ENCODE peak calls at places on chromosome 2, in ten cellular contexts. O, M, Z, F, J, V, C, H, Y and D are unnamed samples. For H3K4me1, the result is how much of the 10 kb centered on the place peaks cover.

GRCh38 chr2:68362069-68362468 is 3.0 kb upstream of the PLEK start:
- DNase-seq in O (peak), M (peak), Z (peak), F (peak), J (peak), V (peak), C (peak), H (peak), Y (peak), D (peak)

GRCh38 chr2:161418715-161419337 is 2.7 kb downstream of the TBR1 start:
- DNase-seq in O (no peak), M (peak), Z (no peak), F (no peak), J (no peak), V (peak), C (no peak), H (no peak), Y (no peak), D (no peak)

GRCh38 chr2:55111230-55111569 is 60.9 kb upstream of the RTN4 start:
- DNase-seq in O (no peak), M (no peak), Z (no peak), F (no peak), J (no peak), V (no peak), C (no peak), H (no peak), Y (no peak), D (no peak)

GRCh38 chr2:178860551-178860950 is 53.3 kb upstream of the TTN start:
- DNase-seq in O (peak), M (peak), Z (no peak), F (no peak), J (no peak), V (no peak), C (no peak), H (peak), Y (no peak), D (peak)

GRCh38 chr2:105872142-105872728 is 127.5 kb downstream of the NCK2 start:
- DNase-seq in O (no peak), M (no peak), Z (no peak), F (no peak), J (no peak), V (no peak), C (no peak), H (no peak), Y (no peak), D (no peak)

GRCh38 chr2:197315371-197315770 is 4.8 kb upstream of the ANKRD44 start:
- DNase-seq in O (no peak), M (no peak), Z (no peak), F (no peak), J (no peak), V (no peak), C (no peak), H (no peak), Y (no peak), D (no peak)

GRCh38 chr2:180653481-180653880 is 326.9 kb upstream of the UBE2E3 start:
- DNase-seq in O (no peak), M (no peak), Z (no peak), F (no peak), J (no peak), V (no peak), C (no peak), H (no peak), Y (no peak), D (no peak)

GRCh38 chr2:88099798-88100488 is 27.9 kb downstream of the FABP1 start:
- DNase-seq in O (no peak), M (peak), Z (no peak), F (no peak), J (peak), V (peak), C (peak), H (no peak), Y (no peak), D (no peak)

GRCh38 chr2:96409543-96410184 is 74.1 kb downstream of the NCAPH start:
- DNase-seq in O (peak), M (peak), Z (no peak), F (peak), J (peak), V (no peak), C (peak), H (no peak), Y (no peak), D (peak)

GRCh38 chr2:73952499-73953446 is 26.1 kb downstream of the DGUOK start:
- DNase-seq in O (no peak), M (peak), Z (no peak), F (no peak), J (no peak), V (no peak), C (no peak), H (no peak), Y (no peak), D (no peak)

GRCh38 chr2:233290446-233290845 is 17.2 kb upstream of the SAG start:
- DNase-seq in O (no peak), M (no peak), Z (no peak), F (no peak), J (no peak), V (no peak), C (no peak), H (no peak), Y (no peak), D (no peak)

GRCh38 chr2:30422437-30422805 is 24.6 kb upstream of the LCLAT1 start:
- DNase-seq in O (no peak), M (peak), Z (no peak), F (no peak), J (peak), V (no peak), C (peak), H (no peak), Y (no peak), D (no peak)

GRCh38 chr2:213451542-213452256 is 167.4 kb downstream of the SPAG16 start:
- DNase-seq in O (no peak), M (no peak), Z (no peak), F (peak), J (peak), V (peak), C (no peak), H (no peak), Y (no peak), D (peak)

GRCh38 chr2:216004408-216005283 is 8.7 kb downstream of the MREG start:
- DNase-seq in O (no peak), M (no peak), Z (no peak), F (no peak), J (no peak), V (no peak), C (no peak), H (no peak), Y (no peak), D (no peak)

GRCh38 chr2:127681288-127681771 is 6.0 kb upstream of the LIMS2 start:
- DNase-seq in O (peak), M (peak), Z (peak), F (no peak), J (no peak), V (peak), C (no peak), H (peak), Y (no peak), D (no peak)

GRCh38 chr2:23745726-23746105 is 181.2 kb downstream of the ATAD2B start:
- DNase-seq in O (peak), M (peak), Z (no peak), F (peak), J (peak), V (no peak), C (peak), H (peak), Y (no peak), D (peak)

GRCh38 chr2:168350380-168350779 is 103.0 kb upstream of the STK39 start:
- DNase-seq in O (no peak), M (peak), Z (no peak), F (no peak), J (no peak), V (no peak), C (no peak), H (no peak), Y (no peak), D (no peak)

GRCh38 chr2:9744256-9745004 is 98.8 kb upstream of the TAF1B start:
- DNase-seq in O (no peak), M (no peak), Z (no peak), F (no peak), J (peak), V (no peak), C (no peak), H (no peak), Y (no peak), D (no peak)

GRCh38 chr2:212618636-212619035 is 80.0 kb upstream of the ERBB4 start:
- DNase-seq in O (no peak), M (no peak), Z (no peak), F (no peak), J (no peak), V (no peak), C (no peak), H (no peak), Y (no peak), D (no peak)

GRCh38 chr2:237737196-237737865 is 61.2 kb upstream of the RBM44 start:
- DNase-seq in O (peak), M (no peak), Z (no peak), F (no peak), J (no peak), V (no peak), C (no peak), H (no peak), Y (no peak), D (no peak)

GRCh38 chr2:37026050-37026449 is 58.1 kb downstream of the HEATR5B start:
- DNase-seq in O (no peak), M (peak), Z (no peak), F (no peak), J (no peak), V (peak), C (peak), H (no peak), Y (peak), D (no peak)

GRCh38 chr2:161576421-161576820 is 47.8 kb upstream of the SLC4A10 start:
- DNase-seq in O (no peak), M (peak), Z (no peak), F (no peak), J (peak), V (peak), C (peak), H (no peak), Y (peak), D (no peak)

GRCh38 chr2:162261032-162261945 is 18.0 kb upstream of the FAP start:
- DNase-seq in O (peak), M (peak), Z (no peak), F (no peak), J (no peak), V (no peak), C (peak), H (no peak), Y (no peak), D (no peak)

GRCh38 chr2:30677231-30677630 is 130.0 kb downstream of the CAPN13 start:
- DNase-seq in O (no peak), M (no peak), Z (no peak), F (no peak), J (no peak), V (no peak), C (no peak), H (no peak), Y (no peak), D (no peak)

GRCh38 chr2:232372231-232373208 is 6.0 kb upstream of the ALPP start:
- DNase-seq in O (no peak), M (peak), Z (peak), F (no peak), J (no peak), V (no peak), C (no peak), H (no peak), Y (no peak), D (no peak)

GRCh38 chr2:99607454-99607853 is 117.6 kb upstream of the REV1 start:
- DNase-seq in O (no peak), M (no peak), Z (no peak), F (no peak), J (no peak), V (no peak), C (no peak), H (no peak), Y (no peak), D (no peak)

GRCh38 chr2:216017365-216017764 is 4.0 kb upstream of the MREG start:
- DNase-seq in O (peak), M (no peak), Z (no peak), F (no peak), J (peak), V (peak), C (no peak), H (no peak), Y (no peak), D (no peak)

GRCh38 chr2:238505119-238505891 is 78.6 kb downstream of the ASB1 start:
- DNase-seq in O (no peak), M (no peak), Z (peak), F (no peak), J (no peak), V (no peak), C (no peak), H (no peak), Y (peak), D (no peak)

GRCh38 chr2:43455735-43456642 is 139.8 kb downstream of the THADA start:
- DNase-seq in O (no peak), M (peak), Z (no peak), F (no peak), J (no peak), V (no peak), C (no peak), H (no peak), Y (peak), D (no peak)

GRCh38 chr2:41870948-41871522 is 176.8 kb upstream of the PKDCC start:
- DNase-seq in O (no peak), M (peak), Z (no peak), F (no peak), J (no peak), V (peak), C (peak), H (no peak), Y (no peak), D (no peak)

GRCh38 chr2:232988444-232988843 is 24.6 kb downstream of the NGEF start:
- DNase-seq in O (peak), M (peak), Z (peak), F (no peak), J (no peak), V (peak), C (peak), H (peak), Y (peak), D (peak)

GRCh38 chr2:233468746-233469110 is 97.9 kb downstream of the USP40 start:
- DNase-seq in O (no peak), M (no peak), Z (no peak), F (no peak), J (no peak), V (no peak), C (no peak), H (peak), Y (no peak), D (no peak)

GRCh38 chr2:65722028-65722427 is 289.6 kb upstream of the SPRED2 start:
- DNase-seq in O (peak), M (peak), Z (no peak), F (no peak), J (peak), V (peak), C (peak), H (peak), Y (no peak), D (peak)

GRCh38 chr2:219634951-219635751 is 7.7 kb downstream of the SLC4A3 start:
- DNase-seq in O (peak), M (no peak), Z (no peak), F (no peak), J (no peak), V (peak), C (no peak), H (no peak), Y (no peak), D (no peak)

GRCh38 chr2:46747297-46747818 is 168.2 kb downstream of the MCFD2 start:
- DNase-seq in O (no peak), M (peak), Z (no peak), F (no peak), J (no peak), V (no peak), C (no peak), H (no peak), Y (peak), D (no peak)

GRCh38 chr2:218984239-218985020 is 554 bp downstream of the FEV start:
- DNase-seq in O (peak), M (peak), Z (no peak), F (no peak), J (peak), V (peak), C (peak), H (no peak), Y (no peak), D (peak)

GRCh38 chr2:216086207-216086893 is 4.6 kb downstream of the TMEM169 start:
- DNase-seq in O (no peak), M (no peak), Z (no peak), F (no peak), J (no peak), V (no peak), C (no peak), H (no peak), Y (no peak), D (no peak)

GRCh38 chr2:124333789-124334188 is 308.7 kb downstream of the CNTNAP5 start:
- DNase-seq in O (no peak), M (no peak), Z (no peak), F (no peak), J (no peak), V (no peak), C (no peak), H (no peak), Y (no peak), D (no peak)

GRCh38 chr2:11348209-11348749 is 3.8 kb upstream of the ROCK2 start:
- DNase-seq in O (no peak), M (no peak), Z (no peak), F (no peak), J (no peak), V (no peak), C (no peak), H (peak), Y (peak), D (peak)

DNA sequence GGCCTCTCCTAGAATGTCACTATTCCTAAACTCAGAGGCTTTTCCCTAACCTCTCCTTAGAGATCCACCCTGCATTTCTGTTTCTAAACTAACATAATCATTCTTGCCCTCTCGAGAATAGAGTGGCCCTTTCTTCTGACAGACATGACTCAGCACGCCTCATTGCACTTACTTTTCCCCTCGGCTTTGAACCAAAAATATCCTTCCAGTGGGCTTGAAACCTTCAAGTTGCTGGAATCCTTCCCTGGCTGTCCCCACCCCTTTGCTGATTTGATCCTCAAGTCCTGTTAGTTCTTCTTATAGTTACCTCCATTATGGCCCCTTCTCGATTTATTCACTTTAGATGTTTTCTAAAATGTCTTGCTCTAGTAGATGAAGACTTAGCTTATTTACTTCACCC is 158.0 kb downstream of the LTBP1 start:
- DNase-seq in O (no peak), M (peak), Z (no peak), F (no peak), J (no peak), V (no peak), C (no peak), H (no peak), Y (no peak), D (no peak)
- H3K4me1 ChIP-seq in O (under half), M (half or more), Z (under half), F (under half), J (under half), V (under half), C (under half), H (under half), Y (under half), D (under half)

GRCh38 chr2:101205521-101205998 is 47.1 kb upstream of the CNOT11 start:
- DNase-seq in O (peak), M (peak), Z (no peak), F (peak), J (peak), V (peak), C (peak), H (peak), Y (peak), D (peak)
- TF ChIP-seq CTCF in O (peak), M (peak), Z (peak), F (peak), J (peak), V (peak), C (peak), H (peak), Y (peak), D (peak)

GRCh38 chr2:120747281-120747680 is 11.6 kb downstream of the GLI2 start:
- DNase-seq in O (peak), M (no peak), Z (no peak), F (no peak), J (no peak), V (peak), C (no peak), H (no peak), Y (no peak), D (no peak)
- H3K4me1 ChIP-seq in O (under half), M (under half), Z (under half), F (under half), J (under half), V (under half), C (under half), H (under half), Y (under half), D (under half)

DNA sequence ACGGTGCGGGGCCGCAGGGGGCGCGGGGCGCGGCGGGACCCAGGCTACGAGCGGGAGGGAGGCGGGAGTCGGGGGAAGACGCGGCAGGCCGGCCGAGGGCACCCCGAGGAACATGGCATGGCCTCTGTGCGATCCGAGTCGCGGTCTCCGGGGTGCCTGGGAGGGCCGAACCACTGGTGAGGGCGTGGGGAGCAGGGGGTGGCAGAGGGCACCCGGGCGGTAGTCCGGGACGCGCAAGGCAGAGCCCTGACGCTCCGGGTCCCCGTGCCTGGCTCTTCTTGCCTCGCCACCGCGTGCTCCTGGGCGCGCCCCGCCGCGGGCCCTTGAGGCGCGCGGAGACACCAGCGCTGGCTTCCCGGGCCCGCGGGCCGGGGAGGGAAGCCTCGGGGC is 4.2 kb downstream of the SOX11 start:
- DNase-seq in O (no peak), M (peak), Z (no peak), F (no peak), J (no peak), V (no peak), C (peak), H (no peak), Y (no peak), D (no peak)
- TF ChIP-seq CTCF in O (no peak), M (no peak), Z (no peak), F (no peak), J (no peak), V (no peak), C (no peak), H (no peak), Y (no peak), D (no peak)

GRCh38 chr2:134134313-134134706 is 119.6 kb upstream of the MGAT5 start:
- DNase-seq in O (no peak), M (no peak), Z (no peak), F (no peak), J (no peak), V (no peak), C (no peak), H (no peak), Y (no peak), D (no peak)
- H3K4me1 ChIP-seq in O (under half), M (under half), Z (under half), F (under half), J (under half), V (under half), C (under half), H (under half), Y (under half), D (under half)